ENCODE peak calls at places on chromosomes 7 and 10, in ten cellular contexts. C is IMR-90, P is tibial artery, Y is uterus, L is AG10803, G is sigmoid colon, S is AG04450, V is BE2C, D is kidney epithelial cell, M is esophagus squamous epithelium. W is an unnamed sample.
A peak's percentile ranks its signal among the peaks of the same experiment; 100 is the strongest.

GRCh38 chr10:91592282-91593020 is 40.4 kb downstream of the PPP1R3C start:
- DNase-seq in L (no peak), M (no peak), D (no peak), V (no peak), Y (no peak), P (no peak), G (no peak), S (no peak), C (no peak), W (no peak)

GRCh38 chr7:102992820-102993531 is 80.2 kb downstream of the LRRC17 start:
- DNase-seq in Y (no peak), V (no peak), C (peak; percentile 87), M (no peak), S (peak; percentile 26), P (no peak), G (no peak), D (peak; percentile 56), L (peak; percentile 47), W (no peak)

GRCh38 chr10:27341001-27341400 is 100.4 kb upstream of the ACBD5 start:
- DNase-seq in G (no peak), L (no peak), V (no peak), S (no peak), P (no peak), D (no peak), Y (no peak), M (no peak), C (no peak), W (no peak)

GRCh38 chr7:5443678-5444077 is 20.0 kb upstream of the TNRC18 start:
- DNase-seq in L (no peak), Y (no peak), V (no peak), P (no peak), M (no peak), D (no peak), S (no peak), C (no peak), G (no peak), W (no peak)

GRCh38 chr7:143405158-143405557 is 3.5 kb downstream of the EPHA1 start:
- DNase-seq in L (peak; percentile 49), Y (no peak), P (no peak), G (peak; percentile 81), S (no peak), V (no peak), C (peak; percentile 60), D (no peak), M (no peak), W (no peak)

GRCh38 chr10:33273295-33274002 is 61.0 kb downstream of the NRP1 start:
- DNase-seq in D (peak; percentile 72), L (peak; percentile 100), G (peak; percentile 94), V (peak; percentile 85), P (peak; percentile 86), Y (peak; percentile 64), C (peak; percentile 96), S (peak; percentile 88), M (no peak), W (peak; percentile 64)

GRCh38 chr10:31620236-31621151 is 301.5 kb downstream of the ZEB1 start:
- DNase-seq in S (no peak), L (peak; percentile 89), G (peak; percentile 89), D (no peak), M (no peak), P (peak; percentile 81), Y (peak; percentile 76), C (peak; percentile 78), V (no peak), W (no peak)

GRCh38 chr10:122786269-122786668 is 59.4 kb downstream of the CUZD1 start:
- DNase-seq in M (no peak), Y (no peak), P (no peak), G (no peak), C (peak; percentile 33), V (no peak), D (no peak), L (peak; percentile 12), S (no peak), W (no peak)

GRCh38 chr10:89391882-89392756 is at the start of gene IFIT1:
- DNase-seq in P (peak; percentile 63), S (peak; percentile 85), Y (peak; percentile 82), M (no peak), C (peak; percentile 95), V (peak; percentile 32), D (peak; percentile 89), G (peak; percentile 81), L (peak; percentile 93), W (peak; percentile 31)

GRCh38 chr10:78341953-78342614 is 308.4 kb downstream of the RPS24 start:
- DNase-seq in S (no peak), Y (peak; percentile 9), D (no peak), P (no peak), V (no peak), L (no peak), G (peak; percentile 43), M (no peak), C (no peak), W (no peak)

GRCh38 chr7:2510909-2511768 is 8.4 kb upstream of the LFNG start:
- DNase-seq in L (no peak), G (no peak), V (no peak), P (no peak), D (no peak), C (no peak), S (no peak), Y (no peak), M (no peak), W (no peak)
- H3K4me3 ChIP-seq in L (no peak overlapping the region), G (no peak overlapping the region), V (no peak overlapping the region), P (no peak overlapping the region), D (no peak overlapping the region), C (no peak overlapping the region), S (no peak overlapping the region), Y (no peak overlapping the region), M (no peak overlapping the region), W (peak overlapping the region; percentile 23)

GRCh38 chr7:1095621-1096155 is 7.8 kb downstream of the GPER1 start:
- DNase-seq in D (no peak), Y (no peak), G (no peak), P (peak; percentile 41), V (peak; percentile 47), M (no peak), C (no peak), L (no peak), S (no peak), W (no peak)
- H3K4me3 ChIP-seq in D (no peak overlapping the region), Y (no peak overlapping the region), G (no peak overlapping the region), P (peak overlapping the region; percentile 49), V (peak overlapping the region; percentile 61), M (no peak overlapping the region), C (no peak overlapping the region), L (no peak overlapping the region), S (no peak overlapping the region), W (peak overlapping the region; percentile 69)

DNA sequence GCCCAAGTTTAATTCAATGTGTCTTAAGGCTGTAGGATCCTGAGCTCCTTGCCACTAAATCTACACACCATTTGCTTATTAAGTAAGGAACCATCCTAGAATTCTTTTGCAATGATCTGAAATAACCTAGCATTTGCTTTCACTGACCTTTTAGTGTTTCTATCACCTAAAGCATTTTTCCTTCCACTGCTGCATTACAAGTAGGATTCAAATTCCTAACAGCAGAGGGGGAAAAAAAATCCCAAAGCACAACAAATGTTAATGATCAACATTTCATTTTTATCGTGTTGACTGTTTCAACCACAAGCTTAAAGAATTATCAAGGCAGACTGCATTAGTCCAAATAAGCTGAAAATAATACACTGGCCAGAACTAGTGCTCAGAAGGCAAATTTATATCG is 174.7 kb upstream of the TCF7L2 start:
- DNase-seq in V (no peak), M (no peak), L (peak; percentile 58), C (peak; percentile 46), Y (no peak), S (no peak), G (no peak), P (no peak), D (no peak), W (no peak)
- H3K4me3 ChIP-seq in V (no peak overlapping the region), M (no peak overlapping the region), L (no peak overlapping the region), C (no peak overlapping the region), Y (no peak overlapping the region), S (no peak overlapping the region), G (no peak overlapping the region), P (no peak overlapping the region), D (no peak overlapping the region), W (no peak overlapping the region)

GRCh38 chr7:15042285-15042684 is 139.7 kb upstream of the DGKB start:
- DNase-seq in P (no peak), L (no peak), S (no peak), Y (no peak), C (no peak), D (no peak), G (no peak), V (no peak), M (no peak), W (no peak)
- H3K4me3 ChIP-seq in P (no peak overlapping the region), L (no peak overlapping the region), S (no peak overlapping the region), Y (no peak overlapping the region), C (no peak overlapping the region), D (no peak overlapping the region), G (no peak overlapping the region), V (no peak overlapping the region), M (no peak overlapping the region), W (no peak overlapping the region)

GRCh38 chr7:452230-452751 is 67.4 kb downstream of the PDGFA start:
- DNase-seq in M (no peak), C (peak; percentile 49), P (no peak), Y (no peak), G (no peak), L (peak; percentile 65), D (no peak), V (no peak), S (no peak), W (no peak)
- H3K4me3 ChIP-seq in M (no peak overlapping the region), C (no peak overlapping the region), P (peak overlapping the region; percentile 36), Y (no peak overlapping the region), G (no peak overlapping the region), L (no peak overlapping the region), D (no peak overlapping the region), V (no peak overlapping the region), S (no peak overlapping the region), W (peak overlapping the region; percentile 37)

DNA sequence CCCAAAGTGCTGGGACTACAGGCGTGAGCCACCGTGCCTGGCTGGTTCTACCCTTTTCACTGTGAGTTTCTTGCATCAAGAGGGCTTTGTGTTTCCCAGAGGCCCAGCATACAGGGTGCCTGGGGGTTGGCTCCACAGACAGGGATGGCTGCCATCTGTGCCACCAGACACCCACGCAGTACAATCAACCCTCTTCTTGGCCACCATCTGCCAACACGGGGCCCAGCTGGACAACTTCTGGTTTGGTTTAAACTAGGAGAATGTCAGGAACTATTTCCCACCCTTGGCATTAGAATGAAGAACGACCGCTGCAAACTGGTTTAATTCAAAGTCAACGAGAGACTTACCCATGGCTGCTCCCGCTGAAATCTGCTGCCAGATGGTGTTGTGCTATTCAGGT is 27.9 kb downstream of the NMT2 start:
- DNase-seq in V (no peak), C (no peak), S (no peak), M (no peak), P (no peak), L (no peak), G (no peak), D (no peak), Y (no peak), W (no peak)
- H3K4me3 ChIP-seq in V (no peak overlapping the region), C (no peak overlapping the region), S (no peak overlapping the region), M (no peak overlapping the region), P (no peak overlapping the region), L (no peak overlapping the region), G (no peak overlapping the region), D (no peak overlapping the region), Y (no peak overlapping the region), W (no peak overlapping the region)

W was measured in thoracic aorta.